ENCODE peak calls at places on chromosome 18, in seven cellular contexts. J is NT2/D1, W is OCI-LY7, R is endodermal cell, A is BE2C, Q is neural progenitor cell, S is body of pancreas. C is an unnamed sample.

GRCh38 chr18:45482286-45482685 is 133.0 kb upstream of the SLC14A2 start:
- DNase-seq in S (no peak), Q (no peak), W (no peak), R (no peak), A (no peak), J (no peak), C (no peak)

GRCh38 chr18:45255142-45255890 is 360.0 kb upstream of the SLC14A2 start:
- DNase-seq in A (no peak), R (no peak), S (peak; percentile 32), W (no peak), Q (peak; percentile 38), J (no peak), C (peak; percentile 52)

GRCh38 chr18:53771664-53772063 is 452.8 kb downstream of the MBD2 start:
- DNase-seq in R (no peak), W (no peak), S (no peak), A (no peak), Q (no peak), J (no peak), C (no peak)

GRCh38 chr18:29271496-29271895 is 1094.6 kb upstream of the CDH2 start:
- DNase-seq in R (no peak), J (no peak), S (no peak), A (no peak), W (no peak), Q (no peak), C (no peak)

GRCh38 chr18:25231327-25231691 is 120.7 kb downstream of the ZNF521 start:
- DNase-seq in W (no peak), R (no peak), J (no peak), S (no peak), Q (no peak), A (no peak), C (no peak)

GRCh38 chr18:8307960-8308359 is 301.3 kb upstream of the RAB12 start:
- DNase-seq in R (no peak), Q (no peak), S (no peak), W (no peak), J (no peak), A (no peak), C (no peak)

GRCh38 chr18:57444301-57444759 is 9.2 kb downstream of the ONECUT2 start:
- DNase-seq in A (no peak), R (no peak), Q (peak; percentile 11), J (no peak), S (no peak), W (no peak), C (no peak)

GRCh38 chr18:42141439-42141838 is 186.4 kb downstream of the PIK3C3 start:
- DNase-seq in S (no peak), J (peak; percentile 0), A (peak; percentile 5), Q (no peak), R (peak; percentile 50), W (no peak), C (peak; percentile 6)

GRCh38 chr18:47912343-47912742 is 18.1 kb downstream of the SMAD2 start:
- DNase-seq in Q (no peak), S (no peak), A (no peak), R (no peak), J (no peak), W (no peak), C (no peak)

GRCh38 chr18:45753251-45753650 is 29.3 kb downstream of the SLC14A1 start:
- DNase-seq in J (no peak), W (no peak), Q (no peak), R (no peak), A (no peak), S (no peak), C (no peak)

GRCh38 chr18:79275992-79276391 is 119.7 kb upstream of the NFATC1 start:
- DNase-seq in S (no peak), R (no peak), J (no peak), Q (no peak), A (peak; percentile 45), W (no peak), C (no peak)

GRCh38 chr18:40904295-40904694 is 1050.7 kb upstream of the PIK3C3 start:
- DNase-seq in R (no peak), J (no peak), Q (no peak), A (no peak), S (no peak), W (no peak), C (peak; percentile 55)

GRCh38 chr18:76982038-76982437 is 150.5 kb downstream of the MBP start:
- DNase-seq in Q (no peak), S (no peak), A (no peak), W (no peak), J (no peak), R (peak; percentile 44), C (no peak)

GRCh38 chr18:51211552-51211951 is 14.1 kb upstream of the MEX3C start:
- DNase-seq in W (no peak), R (no peak), A (no peak), Q (no peak), S (no peak), J (no peak), C (peak; percentile 73)

GRCh38 chr18:9736942-9737813 is 29.1 kb downstream of the RAB31 start:
- DNase-seq in S (no peak), R (no peak), Q (no peak), W (no peak), J (no peak), A (peak; percentile 20), C (peak; percentile 28)

GRCh38 chr18:74282359-74283254 is 9.2 kb downstream of the CYB5A start:
- DNase-seq in J (no peak), R (peak; percentile 63), Q (no peak), W (no peak), S (peak; percentile 52), A (peak; percentile 40), C (no peak)

GRCh38 chr18:23143871-23144270 is 8.6 kb downstream of the CABLES1 start:
- DNase-seq in J (no peak), A (peak; percentile 76), Q (no peak), W (no peak), R (no peak), S (no peak), C (peak; percentile 70)

GRCh38 chr18:36187826-36188721 is 777 bp downstream of the MOCOS start:
- DNase-seq in S (peak; percentile 32), Q (peak; percentile 23), J (no peak), A (no peak), R (peak; percentile 81), W (no peak), C (no peak)

GRCh38 chr18:59874166-59874565 is 25.6 kb upstream of the PMAIP1 start:
- DNase-seq in A (no peak), J (no peak), Q (no peak), W (no peak), R (no peak), S (no peak), C (no peak)

GRCh38 chr18:37714621-37715020 is 149.0 kb upstream of the CELF4 start:
- DNase-seq in J (no peak), Q (no peak), S (no peak), R (no peak), A (no peak), W (no peak), C (no peak)

GRCh38 chr18:37284260-37284659 is 281.3 kb downstream of the CELF4 start:
- DNase-seq in A (no peak), Q (no peak), R (no peak), W (no peak), S (no peak), J (no peak), C (no peak)

GRCh38 chr18:25282282-25282681 is 69.7 kb downstream of the ZNF521 start:
- DNase-seq in Q (peak; percentile 16), A (no peak), S (no peak), J (no peak), W (no peak), R (no peak), C (no peak)

GRCh38 chr18:23718243-23718720 is 29.0 kb downstream of the LAMA3 start:
- DNase-seq in J (no peak), Q (no peak), R (no peak), A (no peak), W (no peak), S (no peak), C (no peak)

GRCh38 chr18:61578846-61579245 is 245.6 kb downstream of the CDH20 start:
- DNase-seq in A (no peak), J (no peak), Q (no peak), W (no peak), R (no peak), S (no peak), C (no peak)

GRCh38 chr18:45402485-45403056 is 212.7 kb upstream of the SLC14A2 start:
- DNase-seq in R (no peak), J (no peak), S (no peak), A (no peak), Q (no peak), W (no peak), C (no peak)

GRCh38 chr18:12420831-12421421 is 13.2 kb downstream of the PRELID3A start:
- DNase-seq in Q (peak; percentile 90), J (no peak), S (no peak), A (peak; percentile 53), W (peak; percentile 89), R (peak; percentile 85), C (no peak)
- H3K4me3 ChIP-seq in Q (peak overlapping the region; percentile 58), J (peak overlapping the region; percentile 21), S (no peak overlapping the region), A (peak overlapping the region; percentile 42), W (peak overlapping the region; percentile 66), R (no peak overlapping the region), C (no peak overlapping the region)

DNA sequence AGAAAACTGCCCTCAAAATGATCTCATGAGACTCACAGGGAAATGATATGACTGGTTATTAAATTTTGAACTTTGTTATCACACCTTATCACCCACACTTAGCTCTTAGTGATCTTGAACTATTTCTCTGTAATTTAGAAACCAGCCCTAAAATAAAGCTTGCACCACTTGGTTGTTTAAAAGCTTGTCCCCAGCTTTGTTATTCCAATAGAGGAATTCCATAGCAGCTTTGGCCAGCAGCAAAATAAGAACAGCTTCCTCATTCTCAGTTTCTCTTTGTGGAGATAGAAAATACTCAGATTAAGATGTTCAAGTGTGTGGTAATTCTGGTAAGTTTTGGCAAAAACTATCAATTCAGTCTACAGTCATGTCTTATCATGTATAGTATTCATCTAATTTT is 54.4 kb upstream of the CCDC68 start:
- DNase-seq in W (no peak), J (peak; percentile 2), A (no peak), Q (no peak), S (no peak), R (no peak), C (no peak)
- H3K4me1 ChIP-seq in W (no peaks in the 10 kb centered on the region), J (no peaks in the 10 kb centered on the region), A (no peaks in the 10 kb centered on the region), Q (no peaks in the 10 kb centered on the region), S (no peaks in the 10 kb centered on the region), R (no peaks in the 10 kb centered on the region), C (no peaks in the 10 kb centered on the region)

DNA sequence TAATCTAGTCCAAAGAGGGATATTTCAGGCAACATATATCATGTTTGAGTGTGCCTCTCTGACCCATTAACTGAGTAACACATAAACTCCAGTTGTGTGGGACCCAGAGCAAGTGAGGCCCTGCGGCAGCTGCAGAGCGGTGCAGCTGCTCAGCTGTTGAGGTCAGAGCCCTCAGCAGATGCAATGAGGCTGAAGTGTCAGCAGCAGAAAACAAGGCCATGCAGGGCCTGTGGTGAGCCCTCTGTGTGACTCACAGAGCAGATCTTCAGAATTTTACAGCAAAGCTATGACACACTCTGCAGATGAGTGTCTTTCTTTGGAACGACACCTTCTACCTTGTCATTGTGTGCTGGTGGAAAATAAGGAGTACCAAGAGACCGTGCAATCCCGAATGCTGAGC is 168.5 kb downstream of the CBLN2 start:
- DNase-seq in W (no peak), R (no peak), S (no peak), J (no peak), Q (no peak), A (no peak), C (peak; percentile 86)
- H3K4me3 ChIP-seq in W (no peak overlapping the region), R (no peak overlapping the region), S (no peak overlapping the region), J (no peak overlapping the region), Q (no peak overlapping the region), A (no peak overlapping the region), C (peak overlapping the region; percentile 10)

GRCh38 chr18:70421471-70421870 is 132.6 kb downstream of the SOCS6 start:
- DNase-seq in W (no peak), S (no peak), R (no peak), J (no peak), A (no peak), Q (no peak), C (no peak)
- H3K4me1 ChIP-seq in W (no peaks in the 10 kb centered on the region), S (no peaks in the 10 kb centered on the region), R (peaks cover 22% of the 10 kb centered on the region), J (peaks cover 2% of the 10 kb centered on the region), A (no peaks in the 10 kb centered on the region), Q (peaks cover 27% of the 10 kb centered on the region), C (peaks cover 5% of the 10 kb centered on the region)

GRCh38 chr18:26747131-26747475 is 118.4 kb downstream of the AQP4 start:
- DNase-seq in W (no peak), A (no peak), S (no peak), Q (no peak), R (no peak), J (no peak), C (no peak)
- H3K4me3 ChIP-seq in W (no peak overlapping the region), A (no peak overlapping the region), S (no peak overlapping the region), Q (no peak overlapping the region), R (no peak overlapping the region), J (no peak overlapping the region), C (no peak overlapping the region)

C was measured in SJCRH30.